ENCODE peak calls at places on chromosomes 7 and 10, in nine cellular contexts. S is colonic mucosa, Q is PC-9, O is neural progenitor cell, N is cardiac muscle cell, R is A549, H is endodermal cell, F is Panc1, T is WERI-Rb-1. Z is an unnamed sample.

GRCh38 chr10:105837951-105838350 is 1196.9 kb downstream of the SORCS3 start:
- DNase-seq in T (no peak), Q (no peak), N (peak), H (no peak), S (no peak), R (no peak), O (no peak), F (no peak), Z (no peak)

GRCh38 chr7:22582860-22583640 is 83.1 kb upstream of the STEAP1B start:
- DNase-seq in Q (peak), F (peak), O (peak), R (peak), N (peak), H (peak), S (no peak), T (no peak), Z (peak)

GRCh38 chr7:64625114-64626082 is 40.5 kb upstream of the ZNF107 start:
- DNase-seq in S (no peak), F (no peak), T (no peak), H (no peak), O (no peak), N (no peak), R (no peak), Q (no peak), Z (no peak)

GRCh38 chr10:52779541-52780390 is 7.2 kb upstream of the MBL2 start:
- DNase-seq in S (peak), T (peak), N (peak), O (peak), H (peak), Q (peak), F (peak), R (peak), Z (peak)

GRCh38 chr7:132750530-132751281 is 174.4 kb upstream of the PLXNA4 start:
- DNase-seq in T (no peak), Q (no peak), R (no peak), H (no peak), F (no peak), N (peak), S (no peak), O (no peak), Z (peak)

GRCh38 chr10:83769421-83769820 is 369.9 kb upstream of the GHITM start:
- DNase-seq in F (no peak), T (no peak), O (peak), N (no peak), S (no peak), H (no peak), R (no peak), Q (no peak), Z (no peak)

GRCh38 chr10:80110986-80111385 is 21.5 kb upstream of the PLAC9 start:
- DNase-seq in N (peak), O (no peak), Q (no peak), R (no peak), H (no peak), F (no peak), S (no peak), T (no peak), Z (no peak)

GRCh38 chr7:70733115-70733514 is 398.8 kb upstream of the GALNT17 start:
- DNase-seq in O (no peak), N (no peak), H (no peak), S (no peak), Q (no peak), F (no peak), T (no peak), R (no peak), Z (peak)

GRCh38 chr7:13845601-13846000 is 143.9 kb downstream of the ETV1 start:
- DNase-seq in T (no peak), N (no peak), H (no peak), O (no peak), R (no peak), S (no peak), F (no peak), Q (no peak), Z (no peak)

GRCh38 chr10:125024496-125025234 is 82.7 kb downstream of the ZRANB1 start:
- DNase-seq in T (no peak), O (no peak), S (no peak), N (no peak), R (no peak), H (no peak), Q (no peak), F (no peak), Z (no peak)

GRCh38 chr7:40915061-40915460 is 780.3 kb downstream of the SUGCT start:
- DNase-seq in F (no peak), T (no peak), H (no peak), R (no peak), S (no peak), N (peak), O (no peak), Q (peak), Z (no peak)

GRCh38 chr10:6327906-6328707 is 125.4 kb downstream of the PFKFB3 start:
- DNase-seq in N (no peak), S (no peak), O (peak), T (no peak), F (no peak), H (no peak), R (no peak), Q (no peak), Z (no peak)

GRCh38 chr10:6333086-6333485 is 130.4 kb downstream of the PFKFB3 start:
- DNase-seq in T (no peak), O (no peak), H (no peak), Q (no peak), F (no peak), N (no peak), R (no peak), S (no peak), Z (no peak)

GRCh38 chr10:6333973-6334372 is 131.2 kb downstream of the PFKFB3 start:
- DNase-seq in Q (no peak), R (no peak), N (no peak), F (no peak), S (no peak), H (no peak), O (no peak), T (no peak), Z (no peak)

DNA sequence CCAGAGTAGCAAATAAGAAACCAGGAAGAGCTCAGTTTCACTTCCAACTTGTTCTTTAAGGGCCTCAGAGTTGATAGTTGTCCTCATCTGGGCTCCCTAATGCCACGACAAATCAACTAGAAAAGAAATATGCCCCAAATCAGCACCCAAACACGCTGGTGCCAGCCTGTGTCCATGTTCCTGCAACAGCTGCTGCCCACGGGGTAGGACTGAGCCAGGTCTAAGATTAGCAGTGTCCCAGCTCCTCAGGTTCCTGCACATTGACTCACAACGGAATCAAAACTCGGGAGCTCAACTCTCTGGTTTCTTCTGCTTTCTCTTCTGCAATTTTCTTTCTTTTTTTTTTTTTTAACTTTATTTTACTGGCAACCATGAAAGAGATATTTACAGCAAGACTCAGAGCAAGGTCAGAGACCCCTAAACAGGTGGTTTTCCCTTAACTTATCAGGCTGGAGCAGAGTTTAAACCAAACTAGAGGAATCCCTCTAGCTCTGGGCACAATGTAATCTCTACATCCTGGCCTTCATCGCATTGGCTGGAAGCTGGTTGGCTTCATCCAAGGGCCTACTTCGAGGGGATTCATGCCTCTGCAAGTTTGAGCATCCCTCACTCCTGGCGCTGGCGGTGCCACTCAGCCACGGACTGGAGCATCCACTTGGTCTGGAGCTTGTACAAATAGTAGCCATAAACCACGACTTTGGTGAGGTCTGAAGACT is 126.1 kb downstream of the PFKFB3 start:
- DNase-seq in S (no peak), H (no peak), F (no peak), N (no peak), O (no peak), Q (no peak), R (no peak), T (no peak), Z (no peak)
- H3K27ac ChIP-seq in S (no peak), H (no peak), F (no peak), N (no peak), O (no peak), Q (no peak), R (no peak), T (no peak), Z (no peak)

GRCh38 chr7:72275412-72276070 is 136.6 kb downstream of the CALN1 start:
- DNase-seq in H (no peak), O (no peak), N (no peak), Q (no peak), F (no peak), S (no peak), R (no peak), T (no peak), Z (no peak)

GRCh38 chr7:72281325-72281724 is 130.8 kb downstream of the CALN1 start:
- DNase-seq in F (no peak), R (no peak), S (no peak), N (no peak), Q (no peak), O (no peak), T (no peak), H (no peak), Z (no peak)

GRCh38 chr7:72283309-72283708 is 128.8 kb downstream of the CALN1 start:
- DNase-seq in N (no peak), S (no peak), Q (no peak), O (no peak), F (no peak), R (no peak), H (no peak), T (no peak), Z (no peak)

GRCh38 chr7:72278550-72278949 is 133.6 kb downstream of the CALN1 start:
- DNase-seq in T (no peak), N (no peak), R (no peak), H (no peak), S (no peak), Q (no peak), O (no peak), F (no peak), Z (no peak)
- TF ChIP-seq CTCF in T (no peak), N (no peak), R (no peak), H (no peak), S (no peak), Q (no peak), O (no peak), F (no peak), Z (no peak)

DNA sequence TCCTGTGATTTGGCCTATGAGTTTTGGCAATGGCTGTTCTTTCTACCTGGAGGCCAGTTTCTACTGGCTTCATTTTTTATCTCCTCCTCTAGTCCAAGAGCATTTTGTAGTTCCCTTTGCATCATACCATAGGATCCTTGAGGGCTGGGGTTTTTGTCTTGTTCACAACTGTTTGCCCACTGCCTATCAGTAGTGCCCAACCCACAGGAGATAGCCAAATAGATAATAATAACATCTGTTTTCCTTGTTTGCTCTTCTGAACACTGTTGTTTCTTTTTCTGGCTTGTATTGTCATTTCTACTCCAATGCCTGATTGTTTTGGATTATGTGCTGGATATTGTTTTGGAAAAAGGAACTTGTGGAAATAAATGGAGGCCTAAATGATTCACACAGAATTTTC is 3.4 kb downstream of the CDK1 start:
- DNase-seq in H (no peak), S (no peak), Q (no peak), F (no peak), N (no peak), R (no peak), O (no peak), T (no peak), Z (no peak)
- H3K4me3 ChIP-seq in H (peak), S (no peak), Q (peak), F (no peak), N (no peak), R (peak), O (peak), T (no peak), Z (no peak)

GRCh38 chr7:104207348-104207730 is 474 bp downstream of the ORC5 start:
- DNase-seq in S (peak), N (peak), T (no peak), F (no peak), Q (no peak), O (peak), R (no peak), H (no peak), Z (no peak)
- H3K27ac ChIP-seq in S (peak), N (peak), T (peak), F (peak), Q (peak), O (no peak), R (peak), H (no peak), Z (peak)

GRCh38 chr10:19930936-19931859 is 115.0 kb downstream of the PLXDC2 start:
- DNase-seq in O (no peak), S (peak), T (peak), F (no peak), N (peak), R (no peak), Q (no peak), H (no peak), Z (peak)

GRCh38 chr10:19932806-19933371 is 116.7 kb downstream of the PLXDC2 start:
- DNase-seq in Q (no peak), N (no peak), R (no peak), F (no peak), S (no peak), T (no peak), O (no peak), H (no peak), Z (no peak)

GRCh38 chr10:19931886-19932285 is 115.7 kb downstream of the PLXDC2 start:
- DNase-seq in T (no peak), H (no peak), R (no peak), N (peak), Q (no peak), O (no peak), F (no peak), S (no peak), Z (no peak)

GRCh38 chr10:19933772-19934171 is 117.5 kb downstream of the PLXDC2 start:
- DNase-seq in F (no peak), R (no peak), S (no peak), Q (no peak), H (no peak), N (no peak), O (no peak), T (no peak), Z (no peak)

GRCh38 chr10:19929466-19930140 is 113.4 kb downstream of the PLXDC2 start:
- DNase-seq in R (no peak), N (peak), O (no peak), Q (no peak), S (no peak), F (no peak), H (no peak), T (no peak), Z (peak)
- TF ChIP-seq CTCF in R (no peak), N (no peak), O (no peak), Q (no peak), S (no peak), F (no peak), H (no peak), T (no peak), Z (no peak)

GRCh38 chr7:1024876-1025746 is 19.2 kb upstream of the GPR146 start:
- DNase-seq in Q (no peak), R (no peak), H (no peak), T (no peak), N (no peak), S (no peak), F (no peak), O (no peak), Z (no peak)
- H3K4me3 ChIP-seq in Q (no peak), R (no peak), H (no peak), T (no peak), N (no peak), S (no peak), F (no peak), O (no peak), Z (no peak)